ENCODE peak calls at places on chromosomes 4 and X, in five cellular contexts. V is HEK293T, U is NT2/D1, T is H1, Y is HepG2. L is an unnamed sample.

GRCh38 chr4:3250956-3251690 is 2.2 kb downstream of the MSANTD1 start:
- DNase-seq in V (no peak), U (no peak), T (no peak), Y (no peak), L (no peak)

GRCh38 chrX:65999563-66000148 is 40.2 kb downstream of the VSIG4 start:
- DNase-seq in V (no peak), U (no peak), T (no peak), Y (no peak), L (no peak)

GRCh38 chr4:105058177-105058812 is 88.4 kb upstream of the TET2 start:
- DNase-seq in V (no peak), U (no peak), T (no peak), Y (no peak), L (peak)

GRCh38 chrX:101287402-101287801 is 3.7 kb downstream of the TAF7L start:
- DNase-seq in V (peak), U (peak), T (no peak), Y (peak), L (peak)

GRCh38 chrX:128396601-128397000 is 344.4 kb upstream of the ACTRT1 start:
- DNase-seq in V (no peak), U (no peak), T (no peak), Y (no peak), L (no peak)

GRCh38 chr4:115108850-115109249 is 4.6 kb downstream of the NDST4 start:
- DNase-seq in V (no peak), U (no peak), T (no peak), Y (no peak), L (no peak)

GRCh38 chr4:118175506-118175905 is 141.2 kb downstream of the NDST3 start:
- DNase-seq in V (no peak), U (no peak), T (no peak), Y (no peak), L (no peak)

GRCh38 chrX:30577362-30577961 is at the start of gene TASL:
- DNase-seq in V (no peak), U (no peak), T (no peak), Y (no peak), L (peak)

GRCh38 chr4:55398966-55399365 is 3.2 kb downstream of the TMEM165 start:
- DNase-seq in V (no peak), U (no peak), T (no peak), Y (peak), L (no peak)

GRCh38 chr4:3177905-3178304 is 71.1 kb upstream of the MSANTD1 start:
- DNase-seq in V (no peak), U (no peak), T (no peak), Y (no peak), L (no peak)

GRCh38 chr4:7632341-7632740 is 197.6 kb upstream of the PSAPL1 start:
- DNase-seq in V (no peak), U (no peak), T (no peak), Y (no peak), L (no peak)

GRCh38 chr4:69830529-69831269 is 29.2 kb downstream of the SULT1E1 start:
- DNase-seq in V (no peak), U (no peak), T (no peak), Y (peak), L (no peak)

GRCh38 chr4:3115637-3116300 is 41.3 kb downstream of the HTT start:
- DNase-seq in V (no peak), U (no peak), T (no peak), Y (no peak), L (no peak)

GRCh38 chrX:145825896-145826295 is 8.3 kb downstream of the SLITRK2 start:
- DNase-seq in V (no peak), U (no peak), T (no peak), Y (no peak), L (no peak)

GRCh38 chrX:50495616-50496015 is 25.0 kb upstream of the DGKK start:
- DNase-seq in V (no peak), U (no peak), T (no peak), Y (no peak), L (no peak)

GRCh38 chr4:176163041-176163440 is 32.3 kb downstream of the SPATA4 start:
- DNase-seq in V (no peak), U (no peak), T (no peak), Y (no peak), L (no peak)

GRCh38 chr4:24805036-24805435 is 9.7 kb downstream of the SOD3 start:
- DNase-seq in V (no peak), U (no peak), T (no peak), Y (no peak), L (no peak)

GRCh38 chr4:174259580-174259979 is 23.9 kb downstream of the FBXO8 start:
- DNase-seq in V (no peak), U (no peak), T (no peak), Y (no peak), L (no peak)

GRCh38 chr4:158166701-158167100 is 6.1 kb downstream of the GASK1B start:
- DNase-seq in V (no peak), U (no peak), T (no peak), Y (no peak), L (no peak)

GRCh38 chr4:145937990-145938611 is 522 bp downstream of the ZNF827 start:
- DNase-seq in V (peak), U (peak), T (no peak), Y (no peak), L (no peak)

GRCh38 chrX:31356501-31357263 is 284.8 kb upstream of the FTHL17 start:
- DNase-seq in V (no peak), U (no peak), T (no peak), Y (peak), L (no peak)

GRCh38 chr4:1115528-1116293 is 2.3 kb upstream of the RNF212 start:
- DNase-seq in V (no peak), U (no peak), T (no peak), Y (no peak), L (no peak)

GRCh38 chr4:8471211-8471875 is 30.8 kb downstream of the TRMT44 start:
- DNase-seq in V (no peak), U (no peak), T (no peak), Y (no peak), L (no peak)

GRCh38 chr4:105352826-105353225 is 121.0 kb downstream of the PPA2 start:
- DNase-seq in V (no peak), U (no peak), T (no peak), Y (no peak), L (peak)

GRCh38 chr4:3297066-3297859 is 4.4 kb downstream of the RGS12 start:
- DNase-seq in V (no peak), U (no peak), T (no peak), Y (no peak), L (no peak)

GRCh38 chr4:87309625-87310024 is 13.1 kb downstream of the HSD17B13 start:
- DNase-seq in V (no peak), U (no peak), T (no peak), Y (no peak), L (no peak)

GRCh38 chr4:660401-660800 is 13.7 kb downstream of the ATP5ME start:
- DNase-seq in V (no peak), U (no peak), T (no peak), Y (no peak), L (no peak)

GRCh38 chr4:53366301-53366716 is 448 bp upstream of the SCFD2 start:
- DNase-seq in V (no peak), U (no peak), T (no peak), Y (no peak), L (no peak)

GRCh38 chr4:104469794-104470193 is 24.9 kb downstream of the CXXC4 start:
- DNase-seq in V (no peak), U (no peak), T (no peak), Y (no peak), L (no peak)

GRCh38 chrX:150405576-150405975 is 42.5 kb downstream of the MAMLD1 start:
- DNase-seq in V (no peak), U (no peak), T (no peak), Y (no peak), L (no peak)

GRCh38 chr4:167000141-167000852 is 234.0 kb downstream of the SPOCK3 start:
- DNase-seq in V (no peak), U (no peak), T (no peak), Y (no peak), L (no peak)

GRCh38 chr4:108620101-108620932 is at the start of gene RPL34:
- DNase-seq in V (peak), U (peak), T (peak), Y (peak), L (peak)

GRCh38 chr4:108622022-108622421 is 1.6 kb downstream of the RPL34 start:
- DNase-seq in V (no peak), U (no peak), T (no peak), Y (no peak), L (no peak)

GRCh38 chr4:108619372-108620100 is 840 bp upstream of the RPL34 start:
- DNase-seq in V (no peak), U (no peak), T (no peak), Y (no peak), L (no peak)

GRCh38 chr4:108622828-108623227 is 2.5 kb downstream of the RPL34 start:
- DNase-seq in V (no peak), U (no peak), T (no peak), Y (no peak), L (no peak)

GRCh38 chr4:108620933-108621905 is 843 bp downstream of the RPL34 start:
- DNase-seq in V (no peak), U (no peak), T (no peak), Y (no peak), L (no peak)
- TF ChIP-seq SUZ12 in V (no peak), U (no peak), T (no peak), Y (no peak), L (no peak)

DNA sequence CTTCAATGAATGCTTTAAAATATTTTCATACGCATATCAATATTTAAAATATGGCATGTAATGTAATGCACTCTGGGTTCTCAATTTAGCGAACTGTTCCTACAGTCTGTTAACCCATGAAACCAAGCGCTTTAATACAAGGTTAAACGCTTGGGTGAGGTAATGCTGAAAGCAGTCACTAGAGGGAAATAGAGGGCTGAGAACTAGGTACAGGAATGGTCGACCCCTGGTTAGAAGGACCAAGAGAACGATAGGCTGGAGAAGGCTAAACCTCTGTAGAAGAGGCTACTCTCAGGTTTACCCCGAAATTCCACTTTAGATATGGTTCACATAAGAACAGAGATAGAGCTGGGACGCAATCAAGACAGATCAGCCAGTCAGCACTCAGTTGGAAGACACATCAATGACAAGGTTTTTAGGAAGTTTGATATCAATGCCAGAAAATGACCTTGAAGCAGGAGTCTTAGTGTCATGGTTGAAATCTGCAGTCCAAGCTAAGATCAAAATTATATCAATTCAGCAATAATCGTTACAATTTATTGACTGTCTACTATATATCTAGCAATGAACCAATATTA is 26.9 kb downstream of the ARSJ start:
- DNase-seq in V (peak), U (peak), T (peak), Y (peak), L (peak)
- TF ChIP-seq SUZ12 in V (no peak), U (no peak), T (no peak), Y (no peak), L (no peak)

GRCh38 chrX:46649421-46650260 is 76.1 kb downstream of the CHST7 start:
- DNase-seq in V (no peak), U (peak), T (peak), Y (no peak), L (no peak)
- TF ChIP-seq SUZ12 in V (no peak), U (no peak), T (no peak), Y (no peak), L (no peak)

DNA sequence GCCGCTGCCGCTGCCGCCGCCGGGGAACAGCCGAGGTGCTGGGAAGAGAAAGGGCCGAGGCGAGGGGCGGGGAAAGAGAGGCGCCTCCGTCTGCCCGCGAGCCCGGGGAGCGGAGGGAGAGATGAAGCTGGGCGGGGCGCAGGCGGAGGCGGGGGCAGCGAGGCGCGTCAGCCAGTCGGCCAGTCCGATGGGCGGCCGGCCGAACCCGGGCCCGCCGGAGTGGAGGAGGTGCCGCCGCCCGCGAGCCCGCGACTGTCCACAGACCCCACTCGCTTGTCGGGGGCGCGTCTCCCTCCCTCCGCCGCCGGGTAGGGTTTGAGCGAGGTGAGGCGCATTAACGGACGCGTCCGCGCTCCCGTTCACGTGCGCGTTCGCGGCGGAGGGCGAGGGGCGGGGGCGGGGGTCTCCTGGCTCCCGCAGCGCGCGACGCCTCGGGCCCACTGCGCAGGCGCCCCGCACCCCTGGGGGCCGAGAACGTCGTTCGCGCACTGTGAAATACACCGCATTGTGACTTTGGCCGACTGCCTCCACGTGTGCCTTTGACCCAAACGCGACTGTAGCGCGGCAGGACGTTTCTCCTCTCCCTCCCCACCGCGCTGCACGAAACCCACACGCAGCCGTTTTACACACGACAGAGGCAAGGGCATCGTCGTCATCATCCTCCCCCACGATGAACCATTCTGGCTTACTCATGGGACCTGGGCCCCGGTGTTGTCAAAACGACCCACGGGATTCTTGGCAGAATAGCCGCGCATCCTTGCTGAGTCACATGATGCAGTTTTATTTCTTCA is at the start of gene NUDT11:
- DNase-seq in V (peak), U (peak), T (no peak), Y (no peak), L (no peak)
- TF ChIP-seq SUZ12 in V (no peak), U (no peak), T (no peak), Y (no peak), L (no peak)

GRCh38 chrX:72083291-72083690 is 48.4 kb downstream of the RTL5 start:
- DNase-seq in V (no peak), U (no peak), T (no peak), Y (no peak), L (no peak)
- TF ChIP-seq SUZ12 in V (no peak), U (no peak), T (no peak), Y (no peak), L (no peak)

DNA sequence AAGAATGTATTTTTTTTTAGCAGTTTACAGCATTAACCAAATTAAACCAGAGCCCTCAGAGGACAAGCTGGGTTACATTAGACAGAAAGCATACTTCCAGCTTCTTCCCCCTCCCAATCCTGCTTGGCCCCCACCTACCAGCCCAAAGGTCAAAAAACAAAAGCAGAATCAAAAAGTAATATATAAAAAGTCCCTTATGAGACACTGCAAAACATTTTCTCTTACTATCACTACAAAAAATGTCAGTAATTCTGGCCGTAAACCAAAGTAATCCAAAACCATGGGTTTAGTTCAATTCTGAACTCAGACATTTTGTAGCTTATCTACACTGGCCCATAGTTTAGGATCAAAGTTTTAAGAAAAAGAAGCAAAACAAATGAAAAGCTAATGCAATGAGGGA is 38.0 kb downstream of the APBB2 start:
- DNase-seq in V (no peak), U (no peak), T (no peak), Y (peak), L (no peak)
- TF ChIP-seq SUZ12 in V (no peak), U (no peak), T (no peak), Y (no peak), L (no peak)

GRCh38 chr4:20883231-20883630 is 183.0 kb downstream of the PACRGL start:
- DNase-seq in V (no peak), U (no peak), T (no peak), Y (no peak), L (no peak)
- TF ChIP-seq SUZ12 in V (no peak), U (no peak), T (no peak), Y (no peak), L (no peak)

DNA sequence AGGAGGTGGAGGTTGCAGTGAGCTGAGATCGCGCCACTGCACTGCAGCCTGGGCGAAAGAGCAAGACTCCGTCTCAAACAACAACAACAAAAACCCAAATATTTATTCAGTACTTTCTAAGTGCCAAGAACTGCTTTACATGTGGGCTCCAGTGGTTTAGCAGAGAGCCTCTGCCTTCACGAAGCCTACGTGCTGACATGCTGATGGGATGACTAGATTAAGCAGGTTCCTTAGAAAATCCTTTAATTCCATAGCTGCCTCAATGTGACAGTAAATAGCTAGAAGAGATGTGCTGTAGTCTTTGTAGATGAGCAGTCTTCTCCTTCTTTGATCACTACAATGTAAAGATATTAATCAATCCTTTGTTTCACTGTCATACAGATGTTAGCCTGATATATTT is 49.6 kb downstream of the TAPT1 start:
- DNase-seq in V (no peak), U (no peak), T (no peak), Y (no peak), L (no peak)
- TF ChIP-seq SUZ12 in V (no peak), U (no peak), T (no peak), Y (no peak), L (no peak)